ENCODE peak calls at places on chromosomes 16 and 17, in six cellular contexts. D, K, J, L, F and U are unnamed samples.

GRCh38 chr16:84362410-84362809 is 5.9 kb upstream of the ATP2C2 start:
- DNase-seq in D (no peak), K (peak), L (no peak), F (no peak), J (no peak), U (no peak)

GRCh38 chr17:31002047-31002446 is 31.2 kb downstream of the RNF135 start:
- DNase-seq in L (no peak), F (no peak), D (no peak), K (peak), J (no peak), U (no peak)

GRCh38 chr17:14204546-14204945 is 32.1 kb downstream of the CDRT15 start:
- DNase-seq in L (no peak), J (no peak), K (no peak), D (no peak), F (no peak), U (no peak)

GRCh38 chr16:86772231-86772510 is 193.8 kb downstream of the FOXL1 start:
- DNase-seq in D (no peak), J (no peak), K (no peak), L (no peak), F (no peak), U (no peak)

GRCh38 chr16:4392382-4393242 is 21.0 kb downstream of the VASN start:
- DNase-seq in J (no peak), D (no peak), K (no peak), L (peak), F (no peak), U (peak)

GRCh38 chr17:7004398-7005253 is 7.8 kb upstream of the RNASEK start:
- DNase-seq in J (no peak), K (no peak), F (no peak), D (no peak), L (no peak), U (peak)

GRCh38 chr16:22887445-22887844 is 73.5 kb downstream of the HS3ST2 start:
- DNase-seq in D (no peak), J (no peak), K (no peak), F (no peak), L (no peak), U (no peak)

GRCh38 chr16:84607694-84608093 is 10.2 kb downstream of the COTL1 start:
- DNase-seq in K (peak), D (no peak), F (no peak), J (no peak), L (no peak), U (no peak)

GRCh38 chr17:50861822-50862528 is 4.2 kb downstream of the TOB1 start:
- DNase-seq in D (no peak), K (no peak), L (no peak), J (no peak), F (no peak), U (no peak)

GRCh38 chr16:71406724-71407123 is 35.1 kb downstream of the TLE7 start:
- DNase-seq in D (no peak), L (no peak), K (no peak), J (no peak), F (no peak), U (no peak)

GRCh38 chr17:34756670-34757021 is 177.3 kb downstream of the TMEM132E start:
- DNase-seq in F (peak), D (peak), K (no peak), L (no peak), J (no peak), U (no peak)

GRCh38 chr17:29855686-29856085 is 74.3 kb downstream of the SSH2 start:
- DNase-seq in D (no peak), K (no peak), J (no peak), L (no peak), F (no peak), U (peak)

GRCh38 chr16:22849517-22849916 is 35.6 kb downstream of the HS3ST2 start:
- DNase-seq in L (no peak), J (no peak), D (no peak), F (no peak), K (no peak), U (no peak)

GRCh38 chr16:78098544-78099371 is 696 bp upstream of the WWOX start:
- DNase-seq in L (no peak), F (no peak), K (no peak), J (no peak), D (no peak), U (no peak)

GRCh38 chr17:38916771-38917170 is 8.6 kb upstream of the LASP1NB start:
- DNase-seq in D (peak), L (no peak), J (no peak), F (no peak), K (no peak), U (no peak)

GRCh38 chr17:38917259-38917658 is 8.2 kb upstream of the LASP1NB start:
- DNase-seq in F (no peak), K (no peak), D (no peak), J (no peak), L (no peak), U (no peak)

GRCh38 chr17:38918916-38919315 is 6.5 kb upstream of the LASP1NB start:
- DNase-seq in F (no peak), K (no peak), J (no peak), L (no peak), D (no peak), U (no peak)

GRCh38 chr17:38919316-38920078 is 5.9 kb upstream of the LASP1NB start:
- DNase-seq in K (no peak), L (no peak), J (no peak), F (no peak), D (no peak), U (no peak)

DNA sequence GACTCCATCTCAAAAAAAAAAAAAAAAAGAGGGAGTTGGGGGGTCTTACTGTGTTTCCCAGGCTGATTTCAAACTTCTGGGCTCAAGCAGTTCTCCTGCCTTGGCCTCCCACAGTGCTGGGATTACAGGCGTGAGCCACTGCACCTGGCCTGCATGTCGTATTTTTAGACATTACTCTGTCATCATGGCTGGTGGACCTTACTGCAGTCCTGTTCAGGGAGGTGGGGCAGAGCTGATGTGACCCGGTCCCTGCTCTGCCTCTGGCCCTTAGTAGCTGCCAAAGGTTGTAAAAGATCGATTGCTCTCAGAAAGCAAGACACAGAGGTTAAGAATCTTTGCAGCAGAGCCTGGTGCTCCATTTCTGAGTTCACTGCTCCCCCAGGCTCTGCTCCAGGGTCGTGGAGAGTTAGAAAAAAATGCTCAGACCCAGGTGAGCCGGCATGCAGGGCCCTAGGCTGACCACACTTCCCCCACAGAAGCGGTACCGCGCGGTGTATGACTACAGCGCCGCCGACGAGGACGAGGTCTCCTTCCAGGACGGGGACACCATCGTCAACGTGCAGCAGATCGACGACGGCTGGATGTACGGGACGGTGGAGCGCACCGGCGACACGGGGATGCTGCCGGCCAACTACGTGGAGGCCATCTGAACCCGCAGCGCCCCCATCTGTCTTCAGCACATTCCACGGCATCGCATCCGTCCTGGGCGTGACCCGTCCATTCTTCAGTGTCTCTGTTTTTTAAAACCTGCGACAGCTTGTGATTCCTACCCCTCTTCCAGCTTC is 7.1 kb upstream of the LASP1NB start:
- DNase-seq in K (no peak), L (no peak), J (no peak), D (peak), F (no peak), U (no peak)
- TF ChIP-seq CTCF in K (no peak), L (no peak), J (peak), D (no peak), F (no peak), U (no peak)

GRCh38 chr17:8223356-8224063 is 13.1 kb upstream of the AURKB start:
- DNase-seq in L (peak), K (peak), F (peak), J (no peak), D (peak), U (peak)
- TF ChIP-seq CTCF in L (no peak), K (no peak), F (peak), J (no peak), D (peak), U (peak)

GRCh38 chr17:60579551-60579950 is 20.4 kb upstream of the PPM1D start:
- DNase-seq in F (no peak), L (no peak), J (no peak), D (no peak), K (no peak), U (no peak)

GRCh38 chr17:60583008-60583407 is 17.0 kb upstream of the PPM1D start:
- DNase-seq in K (no peak), L (no peak), F (no peak), J (no peak), D (no peak), U (no peak)

GRCh38 chr17:60573139-60573975 is 26.6 kb upstream of the PPM1D start:
- DNase-seq in F (no peak), L (no peak), K (no peak), J (peak), D (no peak), U (no peak)

GRCh38 chr17:60579090-60579489 is 20.9 kb upstream of the PPM1D start:
- DNase-seq in D (no peak), F (no peak), L (no peak), J (no peak), K (no peak), U (no peak)

DNA sequence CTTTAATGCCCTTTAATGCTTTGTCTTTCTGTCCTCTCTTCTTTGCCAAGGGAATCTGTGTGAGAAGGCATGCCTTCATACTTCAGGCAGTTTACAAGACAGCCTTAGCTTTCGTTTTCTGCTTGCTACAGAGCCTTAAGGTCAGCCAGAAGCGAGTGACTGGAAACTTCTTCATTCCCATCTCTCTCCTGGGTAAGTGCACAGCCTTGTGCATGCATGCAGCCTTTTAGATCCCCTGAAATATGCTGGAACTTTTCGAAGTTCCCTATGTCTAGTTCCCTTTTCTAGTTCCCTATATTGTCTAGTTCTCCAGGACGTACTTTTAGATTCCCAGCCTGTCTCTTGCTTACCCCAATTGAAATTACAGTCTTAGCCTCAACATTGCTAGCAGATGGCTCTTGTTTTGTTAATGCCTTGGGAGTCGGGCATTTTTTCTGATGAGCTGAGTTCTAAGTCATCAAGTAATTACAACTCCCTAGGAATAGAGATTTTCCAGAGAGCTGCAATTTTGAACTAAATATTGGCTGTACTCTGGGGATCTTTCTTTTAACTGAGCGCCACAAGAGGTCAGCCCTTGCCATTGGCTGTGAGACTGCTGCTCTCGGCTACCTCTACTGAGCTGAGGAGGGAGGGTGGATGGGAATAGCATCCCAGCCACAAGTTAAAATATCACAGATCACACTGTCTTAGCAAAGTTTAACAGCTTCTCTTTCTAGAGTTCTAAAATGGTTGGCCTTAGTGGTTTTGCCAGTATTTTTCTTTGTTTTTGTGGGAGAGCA is 22.7 kb upstream of the PPM1D start:
- DNase-seq in J (no peak), D (no peak), L (no peak), F (peak), K (peak), U (no peak)
- TF ChIP-seq CTCF in J (peak), D (peak), L (peak), F (no peak), K (no peak), U (no peak)

DNA sequence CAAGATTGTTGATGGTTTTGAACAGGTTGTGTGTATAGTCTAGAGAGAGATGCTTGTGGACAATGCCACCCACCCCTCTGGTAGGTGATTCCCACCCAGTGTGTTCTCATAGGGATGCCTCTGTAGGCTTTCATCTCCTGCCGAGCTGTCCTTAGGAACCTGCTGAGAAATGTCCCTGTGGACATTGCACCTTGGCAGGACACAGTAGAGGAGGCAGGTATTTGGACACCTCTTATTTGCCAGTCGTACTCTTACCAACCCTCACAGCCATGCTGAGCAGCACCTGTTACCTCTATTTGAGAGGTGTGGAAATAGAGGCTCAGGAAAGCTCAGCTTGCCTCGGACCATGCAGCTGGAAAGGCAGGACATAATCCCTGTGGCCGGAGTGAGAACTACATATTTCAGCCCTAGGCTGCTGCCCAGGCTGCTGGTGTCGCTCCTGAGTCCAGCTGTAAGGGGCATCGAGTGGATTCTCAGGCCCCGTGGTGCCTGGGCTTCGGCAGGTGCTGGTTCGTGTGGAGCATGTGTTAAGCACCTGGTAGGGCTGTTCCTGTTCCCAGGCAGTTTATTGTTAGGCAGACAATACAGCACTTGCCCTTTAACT is 33.3 kb downstream of the EPN2 start:
- DNase-seq in F (no peak), K (no peak), D (peak), L (no peak), J (no peak), U (no peak)
- TF ChIP-seq CTCF in F (no peak), K (no peak), D (no peak), L (peak), J (no peak), U (no peak)

GRCh38 chr17:21095735-21096134 is 31.0 kb upstream of the DHRS7B start:
- DNase-seq in F (no peak), D (no peak), J (no peak), L (no peak), K (no peak), U (no peak)

GRCh38 chr17:21094298-21094704 is 32.5 kb upstream of the DHRS7B start:
- DNase-seq in J (no peak), K (no peak), L (no peak), F (no peak), D (no peak), U (peak)

GRCh38 chr17:21089933-21090888 is 36.6 kb upstream of the DHRS7B start:
- DNase-seq in L (no peak), J (no peak), F (no peak), K (no peak), D (no peak), U (no peak)

GRCh38 chr17:21089145-21089544 is 37.6 kb upstream of the DHRS7B start:
- DNase-seq in K (no peak), D (no peak), F (no peak), L (no peak), J (peak), U (peak)

GRCh38 chr17:21090889-21091618 is 35.7 kb upstream of the DHRS7B start:
- DNase-seq in F (no peak), K (no peak), J (no peak), D (no peak), L (no peak), U (no peak)
- TF ChIP-seq CTCF in F (no peak), K (no peak), J (no peak), D (no peak), L (no peak), U (no peak)

DNA sequence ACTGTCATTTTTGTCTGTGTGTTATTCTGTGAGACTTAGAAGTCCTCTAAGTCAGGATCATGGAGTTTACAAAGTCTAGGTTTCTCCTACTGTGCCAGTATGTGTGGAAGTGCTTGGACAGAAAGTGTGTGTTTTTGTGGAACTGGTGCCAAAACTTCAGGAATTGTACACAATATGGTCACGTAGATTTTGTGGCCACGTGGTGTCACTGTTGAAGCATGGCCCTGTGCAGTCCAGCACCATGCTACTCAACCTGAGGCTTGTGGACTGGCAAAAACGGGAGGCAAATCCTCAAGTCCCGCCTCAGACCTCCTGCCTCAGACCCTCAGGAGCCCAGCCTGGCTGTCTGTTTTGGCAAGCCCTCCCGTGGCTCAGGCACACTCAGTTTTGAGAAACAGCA is 16.7 kb upstream of the ALKBH5 start:
- DNase-seq in F (no peak), J (no peak), L (no peak), K (no peak), D (peak), U (no peak)
- TF ChIP-seq CTCF in F (no peak), J (peak), L (no peak), K (no peak), D (peak), U (peak)

GRCh38 chr16:55120408-55120807 is 189.7 kb downstream of the IRX5 start:
- DNase-seq in F (no peak), K (no peak), J (no peak), D (no peak), L (no peak), U (peak)
- TF ChIP-seq CTCF in F (no peak), K (no peak), J (no peak), D (no peak), L (peak), U (no peak)

DNA sequence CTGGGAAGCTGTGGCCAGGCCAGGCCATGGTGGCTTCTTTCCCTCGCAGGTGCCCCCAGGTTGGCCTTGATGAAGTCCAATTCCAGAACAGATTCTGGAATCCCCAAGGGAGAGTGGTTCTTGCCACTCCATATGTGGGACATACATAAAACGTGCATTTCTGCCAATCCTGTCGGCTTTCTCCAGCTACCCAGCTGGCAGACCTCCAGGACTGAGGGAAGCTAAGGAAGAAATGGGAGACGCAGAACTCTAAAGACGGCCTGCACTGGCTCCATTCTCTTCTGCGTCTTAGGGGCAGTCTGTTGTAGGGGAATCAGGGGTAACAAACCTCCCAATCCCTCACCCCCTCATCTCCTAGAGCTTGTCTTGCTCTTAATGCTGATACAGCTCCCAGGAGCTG is 219.2 kb upstream of the CDH5 start:
- DNase-seq in D (no peak), K (no peak), J (no peak), F (no peak), L (no peak), U (no peak)
- TF ChIP-seq CTCF in D (no peak), K (no peak), J (no peak), F (no peak), L (no peak), U (no peak)

GRCh38 chr17:42181851-42182207 is 887 bp upstream of the KCNH4 start:
- DNase-seq in L (no peak), K (no peak), D (no peak), F (no peak), J (no peak), U (no peak)

GRCh38 chr17:42180922-42181850 is at the start of gene KCNH4:
- DNase-seq in F (peak), J (no peak), K (peak), D (peak), L (peak), U (peak)

GRCh38 chr17:42183741-42184711 is 1.2 kb downstream of the HCRT start:
- DNase-seq in J (no peak), D (peak), K (peak), L (peak), F (peak), U (no peak)

GRCh38 chr17:42184717-42185496 is at the start of gene HCRT:
- DNase-seq in L (no peak), J (no peak), D (no peak), K (no peak), F (no peak), U (no peak)

DNA sequence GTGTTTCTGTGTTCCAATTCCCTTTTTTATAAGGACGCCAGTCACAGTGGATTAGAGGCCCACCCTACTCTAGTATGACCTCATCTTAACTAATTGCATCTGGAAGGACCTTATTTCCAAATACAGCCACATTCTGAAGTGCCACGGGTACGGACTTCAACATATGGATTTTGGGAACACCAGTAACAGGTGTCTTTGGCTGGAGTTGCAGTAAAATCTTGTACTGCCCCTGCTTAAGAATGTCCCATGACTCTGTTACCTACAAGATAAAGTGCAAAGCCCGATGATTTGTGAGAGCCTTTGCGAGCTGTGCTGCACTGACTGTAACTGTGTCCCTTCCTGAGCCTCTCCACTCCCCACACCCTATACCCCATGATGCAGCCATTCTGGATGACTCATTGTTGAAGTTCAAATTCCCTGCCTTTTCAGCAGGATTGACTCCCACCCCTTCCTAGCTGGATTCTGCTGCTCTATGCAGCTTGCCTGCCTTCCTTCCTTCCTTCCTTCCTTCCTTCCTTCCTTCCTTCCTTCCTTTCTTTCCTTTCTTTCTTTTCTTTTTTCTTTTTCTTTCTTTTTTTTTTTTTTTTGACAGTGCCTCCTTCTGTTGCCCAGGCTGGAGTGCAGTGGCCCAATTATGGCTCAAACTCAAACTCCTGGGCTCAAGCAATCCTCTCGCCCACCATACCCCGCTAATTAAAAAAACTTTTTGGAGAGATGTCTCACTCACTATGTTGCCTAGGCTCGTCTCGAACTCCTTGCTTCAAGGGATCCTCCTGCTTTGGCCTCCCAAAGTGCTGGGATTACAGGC is 2.1 kb downstream of the HCRT start:
- DNase-seq in L (no peak), F (no peak), J (no peak), D (no peak), K (no peak), U (peak)
- TF ChIP-seq CTCF in L (no peak), F (peak), J (no peak), D (no peak), K (no peak), U (no peak)